ENCODE peak calls at places on chromosomes 7 and 10, in eight cellular contexts. X is hepatic stellate cell; V is NCI-H1105; R is dermis blood vessel endothelial cell; M is NCI-H774; W is NCI-H524 treated with DMSO at 0.1 percent for 48 hours; Y is HEK293T; D is stimulated activated CD8-positive, alpha-beta memory T cell treated with anti-CD3 and anti-CD28 coated beads, Interleukin-12 subunit alpha, Interleukin-12 subunit beta, amount 100 ng/mL, for 4 hours. F is an unnamed sample.
A peak's percentile ranks its signal among the peaks of the same experiment; 100 is the strongest.

GRCh38 chr7:110983822-110984456 is 107.0 kb upstream of the LRRN3 start:
- DNase-seq in M (no peak), X (no peak), V (no peak), Y (no peak), R (no peak), D (no peak), W (no peak), F (no peak)

GRCh38 chr10:4217187-4217586 is 432.2 kb upstream of the KLF6 start:
- DNase-seq in R (peak; percentile 52), V (no peak), X (no peak), Y (no peak), D (no peak), W (no peak), M (no peak), F (no peak)

GRCh38 chr7:151671514-151671913 is 151.8 kb upstream of the RHEB start:
- DNase-seq in X (no peak), W (no peak), Y (no peak), V (no peak), M (no peak), R (no peak), D (no peak), F (no peak)

GRCh38 chr7:51081270-51081890 is 235.2 kb downstream of the COBL start:
- DNase-seq in W (no peak), R (no peak), M (no peak), V (no peak), Y (no peak), D (no peak), X (no peak), F (no peak)

GRCh38 chr7:123241809-123242208 is 42.0 kb upstream of the SLC13A1 start:
- DNase-seq in R (no peak), X (no peak), M (peak; percentile 14), W (no peak), V (no peak), Y (no peak), D (no peak), F (no peak)

GRCh38 chr10:132457328-132458070 is 60.5 kb downstream of the PWWP2B start:
- DNase-seq in W (no peak), V (no peak), M (no peak), R (no peak), Y (no peak), D (no peak), X (no peak), F (no peak)

GRCh38 chr10:19930936-19931859 is 115.0 kb downstream of the PLXDC2 start:
- DNase-seq in Y (no peak), R (no peak), M (peak; percentile 32), D (no peak), V (peak; percentile 5), W (peak; percentile 26), X (peak; percentile 20), F (peak; percentile 62)

GRCh38 chr7:29327455-29327854 is 132.9 kb downstream of the CHN2 start:
- DNase-seq in W (peak; percentile 87), R (no peak), X (no peak), V (peak; percentile 76), Y (peak; percentile 47), D (no peak), M (no peak), F (no peak)

GRCh38 chr7:107472116-107472515 is 2.3 kb downstream of the GPR22 start:
- DNase-seq in Y (no peak), D (no peak), R (no peak), V (no peak), W (no peak), M (no peak), X (no peak), F (no peak)

GRCh38 chr10:109837384-109837783 is 85.9 kb downstream of the XPNPEP1 start:
- DNase-seq in V (no peak), Y (no peak), X (no peak), R (no peak), W (no peak), M (no peak), D (no peak), F (no peak)

GRCh38 chr10:113492181-113492580 is 60.7 kb upstream of the HABP2 start:
- DNase-seq in V (no peak), M (no peak), D (no peak), Y (no peak), W (no peak), X (no peak), R (no peak), F (no peak)

F was measured in dermis microvascular lymphatic vessel endothelial cell.